ENCODE peak calls at places on chromosome 16, in seven cellular contexts. C, F, S, W, K, G and M are unnamed samples.

GRCh38 chr16:6891486-6891885 is 441.2 kb upstream of the RBFOX1 start:
- DNase-seq in C (no peak), F (no peak), S (no peak), W (no peak), K (no peak), G (no peak), M (no peak)

GRCh38 chr16:1070084-1070987 is 2.2 kb upstream of the SSTR5 start:
- DNase-seq in C (no peak), F (no peak), S (no peak), W (no peak), K (no peak), G (no peak), M (no peak)

GRCh38 chr16:89401641-89402445 is 88.5 kb downstream of the ANKRD11 start:
- DNase-seq in C (no peak), F (no peak), S (no peak), W (no peak), K (no peak), G (no peak), M (no peak)

GRCh38 chr16:24610421-24610765 is 71.0 kb downstream of the RBBP6 start:
- DNase-seq in C (no peak), F (no peak), S (peak; percentile 45), W (no peak), K (no peak), G (no peak), M (peak; percentile 12)

GRCh38 chr16:46691720-46692119 is 2.3 kb downstream of the ORC6 start:
- DNase-seq in C (no peak), F (no peak), S (no peak), W (no peak), K (no peak), G (peak; percentile 37), M (no peak)

GRCh38 chr16:66935319-66936011 is at the start of gene CES2:
- DNase-seq in C (peak; percentile 5), F (no peak), S (no peak), W (no peak), K (no peak), G (no peak), M (peak; percentile 88)

GRCh38 chr16:1647904-1648303 is 30.2 kb upstream of the JPT2 start:
- DNase-seq in C (no peak), F (no peak), S (no peak), W (no peak), K (no peak), G (no peak), M (no peak)

GRCh38 chr16:30528799-30529457 is 2.6 kb upstream of the ZNF768 start:
- DNase-seq in C (no peak), F (no peak), S (no peak), W (no peak), K (no peak), G (no peak), M (no peak)

GRCh38 chr16:51150894-51151320 is at the start of gene SALL1:
- DNase-seq in C (no peak), F (no peak), S (no peak), W (no peak), K (no peak), G (no peak), M (no peak)

GRCh38 chr16:1082952-1083675 is 10.6 kb downstream of the SSTR5 start:
- DNase-seq in C (no peak), F (no peak), S (no peak), W (no peak), K (no peak), G (no peak), M (no peak)

GRCh38 chr16:62805221-62805857 is 769.1 kb upstream of the CDH8 start:
- DNase-seq in C (no peak), F (no peak), S (no peak), W (no peak), K (peak; percentile 38), G (no peak), M (no peak)

GRCh38 chr16:71883193-71883848 is 661 bp downstream of the ZNF821 start:
- DNase-seq in C (peak; percentile 53), F (no peak), S (peak; percentile 67), W (no peak), K (no peak), G (peak; percentile 81), M (no peak)

GRCh38 chr16:73066321-73066926 is 18.5 kb upstream of the ZFHX3 start:
- DNase-seq in C (no peak), F (peak; percentile 60), S (peak; percentile 49), W (no peak), K (no peak), G (no peak), M (no peak)

GRCh38 chr16:1002399-1003161 is 21.0 kb downstream of the SOX8 start:
- DNase-seq in C (no peak), F (no peak), S (no peak), W (no peak), K (peak; percentile 91), G (peak; percentile 76), M (peak; percentile 72)

GRCh38 chr16:20079106-20079505 is 5.4 kb upstream of the GPR139 start:
- DNase-seq in C (no peak), F (no peak), S (no peak), W (no peak), K (no peak), G (no peak), M (no peak)

GRCh38 chr16:20768121-20768520 is 4.3 kb downstream of the ACSM3 start:
- DNase-seq in C (no peak), F (no peak), S (no peak), W (no peak), K (no peak), G (no peak), M (no peak)

GRCh38 chr16:57998484-57998883 is 2.0 kb downstream of the ZNF319 start:
- DNase-seq in C (peak; percentile 35), F (no peak), S (peak; percentile 37), W (no peak), K (peak; percentile 68), G (peak; percentile 90), M (no peak)

GRCh38 chr16:80720759-80721470 is 83.5 kb downstream of the CDYL2 start:
- DNase-seq in C (no peak), F (no peak), S (no peak), W (no peak), K (no peak), G (peak; percentile 32), M (no peak)

GRCh38 chr16:86437348-86437747 is 73.0 kb upstream of the FOXF1 start:
- DNase-seq in C (no peak), F (no peak), S (no peak), W (no peak), K (no peak), G (no peak), M (no peak)

GRCh38 chr16:31052131-31052530 is 18.8 kb downstream of the STX4 start:
- DNase-seq in C (no peak), F (no peak), S (no peak), W (no peak), K (peak; percentile 74), G (no peak), M (no peak)

GRCh38 chr16:30131869-30132475 is 9.0 kb upstream of the MAPK3 start:
- DNase-seq in C (no peak), F (no peak), S (no peak), W (peak; percentile 72), K (no peak), G (no peak), M (no peak)

GRCh38 chr16:69302301-69302700 is 8.8 kb upstream of the VPS4A start:
- DNase-seq in C (no peak), F (no peak), S (no peak), W (no peak), K (no peak), G (no peak), M (no peak)

GRCh38 chr16:57863434-57864160 is 61.3 kb upstream of the KIFC3 start:
- DNase-seq in C (no peak), F (no peak), S (peak; percentile 64), W (peak; percentile 7), K (peak; percentile 61), G (no peak), M (peak; percentile 66)

GRCh38 chr16:57815987-57816745 is 13.9 kb upstream of the KIFC3 start:
- DNase-seq in C (no peak), F (peak; percentile 77), S (peak; percentile 64), W (peak; percentile 59), K (peak; percentile 91), G (peak; percentile 78), M (peak; percentile 91)

GRCh38 chr16:63623551-63624039 is 1498.3 kb downstream of the CDH11 start:
- DNase-seq in C (no peak), F (no peak), S (no peak), W (no peak), K (no peak), G (no peak), M (no peak)

GRCh38 chr16:72240949-72241348 is 69.0 kb upstream of the PMFBP1 start:
- DNase-seq in C (no peak), F (no peak), S (no peak), W (no peak), K (no peak), G (no peak), M (no peak)